ENCODE peak calls at places on chromosomes 2 and 18, in six cellular contexts. N is breast epithelium, C is BE2C, G is PC-3, V is Panc1, D is sigmoid colon. Q is an unnamed sample.

GRCh38 chr2:201781583-201782051 is 884 bp upstream of the ALS2 start:
- DNase-seq in V (peak; percentile 8), G (no peak), N (peak; percentile 32), C (no peak), D (peak; percentile 69), Q (no peak)

GRCh38 chr2:40118622-40119021 is 333.3 kb downstream of the SLC8A1 start:
- DNase-seq in C (no peak), V (no peak), D (no peak), G (no peak), N (no peak), Q (no peak)

GRCh38 chr2:71454221-71455010 is 1.1 kb downstream of the DYSF start:
- DNase-seq in D (peak; percentile 86), V (no peak), G (peak; percentile 32), N (no peak), C (no peak), Q (no peak)

GRCh38 chr2:237731663-237732062 is 66.9 kb upstream of the RBM44 start:
- DNase-seq in N (no peak), C (peak; percentile 76), V (no peak), G (peak; percentile 73), D (peak; percentile 68), Q (peak; percentile 43)

GRCh38 chr2:37997629-37998028 is 72.5 kb downstream of the RMDN2 start:
- DNase-seq in C (no peak), G (peak; percentile 30), D (no peak), V (no peak), N (no peak), Q (no peak)

GRCh38 chr2:165794520-165794882 is 454 bp upstream of the GALNT3 start:
- DNase-seq in C (no peak), G (peak; percentile 82), N (peak; percentile 66), D (peak; percentile 57), V (no peak), Q (peak; percentile 34)

GRCh38 chr2:26978061-26978596 is 7.7 kb downstream of the MAPRE3 start:
- DNase-seq in C (peak; percentile 81), V (no peak), D (no peak), N (no peak), G (peak; percentile 87), Q (no peak)

GRCh38 chr18:75544496-75544895 is 117.0 kb upstream of the SMIM21 start:
- DNase-seq in V (no peak), N (no peak), D (no peak), G (no peak), C (no peak), Q (peak; percentile 16)

GRCh38 chr2:96977631-96978195 is 8.7 kb downstream of the FAM178B start:
- DNase-seq in N (no peak), V (peak; percentile 60), C (no peak), D (no peak), G (peak; percentile 16), Q (no peak)

GRCh38 chr18:23281626-23282436 is 146.5 kb downstream of the CABLES1 start:
- DNase-seq in V (no peak), N (peak; percentile 67), C (no peak), D (peak; percentile 17), G (peak; percentile 98), Q (peak; percentile 78)

GRCh38 chr2:239308696-239309397 is 92.0 kb downstream of the HDAC4 start:
- DNase-seq in V (no peak), G (no peak), N (no peak), D (peak; percentile 90), C (peak; percentile 58), Q (no peak)

GRCh38 chr2:64330691-64331429 is 123.1 kb upstream of the LGALSL start:
- DNase-seq in G (peak; percentile 87), N (peak; percentile 67), V (peak; percentile 63), D (peak; percentile 91), C (peak; percentile 70), Q (peak; percentile 56)

GRCh38 chr2:26540306-26540705 is 62.4 kb upstream of the OTOF start:
- DNase-seq in G (no peak), N (no peak), D (peak; percentile 40), C (no peak), V (no peak), Q (no peak)

GRCh38 chr2:198273670-198274069 is 469.3 kb downstream of the PLCL1 start:
- DNase-seq in C (no peak), V (no peak), N (no peak), D (no peak), G (no peak), Q (peak; percentile 28)

GRCh38 chr18:62693659-62694058 is 21.7 kb upstream of the PHLPP1 start:
- DNase-seq in G (no peak), N (no peak), D (no peak), C (no peak), V (no peak), Q (no peak)

GRCh38 chr18:67509711-67510110 is 6.8 kb downstream of the DSEL start:
- DNase-seq in G (no peak), V (no peak), D (no peak), N (no peak), C (peak; percentile 11), Q (no peak)

GRCh38 chr18:55237665-55238064 is 278.4 kb upstream of the CCDC68 start:
- DNase-seq in D (no peak), N (no peak), G (no peak), C (no peak), V (no peak), Q (no peak)

GRCh38 chr18:37409870-37410269 is 155.7 kb downstream of the CELF4 start:
- DNase-seq in G (no peak), C (no peak), D (no peak), N (no peak), V (no peak), Q (no peak)

GRCh38 chr2:37648316-37649011 is 23.0 kb downstream of the CDC42EP3 start:
- DNase-seq in V (no peak), G (no peak), C (peak; percentile 72), N (no peak), D (peak; percentile 82), Q (peak; percentile 26)

DNA sequence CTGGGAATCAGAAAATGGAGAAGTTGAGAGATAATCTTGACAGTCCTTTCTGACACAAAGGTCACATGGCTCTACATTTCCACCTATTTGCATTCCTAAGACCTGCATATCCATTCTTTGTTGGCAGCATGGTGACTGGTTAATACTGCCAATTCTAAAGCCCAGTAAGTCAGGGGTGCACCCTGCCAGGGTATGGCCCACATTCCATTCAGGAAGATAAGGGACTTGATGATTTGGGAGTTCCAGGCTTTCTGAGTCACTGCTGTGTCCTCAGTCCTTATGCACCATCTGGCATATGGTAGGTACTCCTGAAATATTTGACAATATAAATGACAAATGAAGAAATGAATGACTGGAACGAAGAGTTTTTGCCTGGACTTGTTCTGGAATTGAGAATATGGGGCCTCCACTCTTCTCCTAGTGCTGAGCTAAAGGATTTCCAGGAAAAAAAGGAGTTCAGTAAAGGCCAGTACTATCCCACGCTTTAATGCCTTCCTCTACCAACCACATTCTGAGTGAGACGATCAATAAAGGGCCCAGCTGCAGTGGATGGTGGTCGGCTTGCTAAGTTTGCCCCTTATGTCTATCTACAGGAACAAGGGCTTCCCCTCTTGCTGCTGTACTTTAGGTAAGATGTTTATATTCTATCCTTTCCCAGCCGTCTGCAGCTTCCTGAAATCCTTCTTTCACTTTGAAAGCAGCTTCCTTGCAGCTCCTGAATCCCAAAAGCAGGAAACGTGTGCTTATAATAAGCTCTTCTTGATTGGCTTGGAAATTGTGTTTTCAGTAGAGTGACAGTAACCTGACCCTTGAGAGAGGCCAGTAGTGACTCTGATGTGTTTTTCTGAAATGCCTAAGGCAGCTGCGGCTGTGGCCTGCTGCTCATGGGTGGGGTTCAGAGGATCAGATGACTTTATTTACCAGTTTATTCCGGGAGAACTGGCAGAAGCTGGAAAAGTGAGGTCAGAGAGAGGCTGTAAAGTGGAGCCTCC is 31.9 kb upstream of the EIF2AK3 start:
- DNase-seq in C (no peak), N (peak; percentile 59), G (peak; percentile 86), V (no peak), D (peak; percentile 76), Q (peak; percentile 80)
- H3K4me3 ChIP-seq in C (no peak overlapping the region), N (no peak overlapping the region), G (peak overlapping the region; percentile 12), V (no peak overlapping the region), D (no peak overlapping the region), Q (no peak overlapping the region)

GRCh38 chr2:94979406-94980375 is 45.8 kb upstream of the MAL start:
- DNase-seq in V (no peak), C (no peak), N (no peak), D (no peak), G (peak; percentile 8), Q (no peak)
- H3K9me3 ChIP-seq in V (no peaks in the 10 kb centered on the region), C (no peaks in the 10 kb centered on the region), N (no peaks in the 10 kb centered on the region), D (no peaks in the 10 kb centered on the region), G (no peaks in the 10 kb centered on the region), Q (no peaks in the 10 kb centered on the region)

DNA sequence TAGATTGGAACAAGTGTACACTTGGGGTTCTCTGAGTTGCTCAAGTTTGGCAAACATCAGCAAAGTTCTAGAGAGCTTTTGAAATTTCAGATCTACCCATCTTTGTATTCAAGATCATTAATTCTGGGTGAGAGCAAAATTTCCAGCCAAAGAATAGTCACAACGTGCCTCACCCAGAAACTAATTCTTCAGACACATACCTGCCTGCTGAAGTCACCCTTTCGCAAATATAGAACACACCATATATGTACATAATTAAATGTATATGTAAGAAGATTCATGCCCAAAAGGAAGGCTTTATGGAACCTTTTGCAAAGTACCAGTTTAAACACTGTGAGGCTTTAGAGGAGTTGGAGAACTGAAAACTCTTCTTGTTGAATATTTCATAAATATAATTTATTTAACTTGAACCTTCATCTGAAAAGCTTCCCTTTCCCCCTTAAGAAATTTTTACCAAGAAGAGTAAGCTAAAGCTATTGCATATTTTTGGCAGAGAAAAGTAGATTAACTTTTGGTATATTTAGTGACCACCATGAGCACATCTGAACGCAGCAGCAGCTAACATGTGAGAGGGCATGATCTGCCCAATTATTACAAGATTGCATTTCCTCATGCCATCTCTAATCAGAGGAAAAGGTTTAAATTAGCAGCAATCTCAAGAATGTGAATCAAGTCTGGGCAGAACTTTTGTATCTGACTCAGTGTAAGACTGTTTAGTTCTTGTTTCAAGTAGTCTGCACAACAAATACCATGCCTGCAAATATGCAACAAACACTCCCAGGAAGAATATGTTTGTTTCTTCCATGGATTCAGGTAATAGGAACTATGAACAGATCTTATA is 8.2 kb downstream of the RND3 start:
- DNase-seq in N (no peak), C (no peak), V (no peak), D (no peak), G (peak; percentile 92), Q (no peak)
- H3K4me3 ChIP-seq in N (no peak overlapping the region), C (no peak overlapping the region), V (no peak overlapping the region), D (no peak overlapping the region), G (peak overlapping the region; percentile 58), Q (no peak overlapping the region)

GRCh38 chr18:78892721-78893120 is 86.9 kb upstream of the SALL3 start:
- DNase-seq in G (no peak), V (no peak), C (no peak), D (no peak), N (no peak), Q (no peak)

GRCh38 chr18:78892201-78892600 is 87.4 kb upstream of the SALL3 start:
- DNase-seq in G (no peak), C (no peak), N (no peak), D (no peak), V (no peak), Q (no peak)

GRCh38 chr18:78891185-78891762 is 88.3 kb upstream of the SALL3 start:
- DNase-seq in D (no peak), N (no peak), G (no peak), V (no peak), C (no peak), Q (no peak)

GRCh38 chr18:78889250-78889649 is 90.4 kb upstream of the SALL3 start:
- DNase-seq in C (no peak), G (no peak), N (no peak), D (no peak), V (no peak), Q (no peak)

DNA sequence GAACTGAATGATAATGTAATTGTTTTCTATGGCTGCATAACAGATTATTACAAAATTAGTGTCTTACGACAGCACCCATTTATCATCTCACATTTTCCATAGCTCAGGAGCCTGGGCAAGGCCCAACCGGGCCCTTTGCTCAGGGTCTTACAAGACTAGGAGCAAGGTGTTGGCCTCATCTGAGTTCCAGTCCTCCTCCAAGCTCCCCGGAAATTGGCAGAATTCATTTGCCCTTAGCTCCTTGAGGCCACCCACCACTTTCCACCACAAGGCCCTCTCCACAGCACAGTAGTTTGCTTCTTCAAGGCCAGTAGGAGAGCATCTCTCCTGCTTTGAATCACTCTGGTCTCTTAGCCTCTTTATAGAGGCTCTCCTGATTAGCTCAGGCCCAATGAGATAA is 89.2 kb upstream of the SALL3 start:
- DNase-seq in G (no peak), C (no peak), N (no peak), V (no peak), D (no peak), Q (no peak)
- H3K9me3 ChIP-seq in G (peaks cover 9% of the 10 kb centered on the region), C (no peaks in the 10 kb centered on the region), N (peaks cover 52% of the 10 kb centered on the region), V (peaks cover 6% of the 10 kb centered on the region), D (peaks cover 5% of the 10 kb centered on the region), Q (peaks cover 2% of the 10 kb centered on the region)

Q was measured in MG63.